ENCODE peak calls at places on chromosomes 4 and X, in five cellular contexts. One of them, this sample, is unnamed.

GRCh38 chr4:159723341-159724048 is 620.6 kb downstream of the RAPGEF2 start:
- DNase-seq in NT2/D1: no peak
- DNase-seq in H1: no peak
- DNase-seq in GM12878: no peak
- DNase-seq in HepG2: no peak
- DNase-seq in this sample: no peak

GRCh38 chr4:4430492-4431195 is 43.7 kb downstream of the NSG1 start:
- DNase-seq in H1: peak; percentile 74
- DNase-seq in GM12878: no peak
- DNase-seq in NT2/D1: peak; percentile 57
- DNase-seq in HepG2: peak; percentile 59
- DNase-seq in this sample: peak; percentile 81

GRCh38 chr4:6768539-6768905 is 14.0 kb upstream of the KIAA0232 start:
- DNase-seq in GM12878: no peak
- DNase-seq in H1: no peak
- DNase-seq in NT2/D1: no peak
- DNase-seq in HepG2: no peak
- DNase-seq in this sample: no peak

GRCh38 chrX:15033909-15034308 is 160.7 kb downstream of the MOSPD2 start:
- DNase-seq in HepG2: no peak
- DNase-seq in GM12878: no peak
- DNase-seq in H1: no peak
- DNase-seq in NT2/D1: no peak
- DNase-seq in this sample: no peak

GRCh38 chr4:105715692-105716278 is 7.2 kb downstream of the GSTCD start:
- DNase-seq in GM12878: no peak
- DNase-seq in HepG2: peak; percentile 28
- DNase-seq in H1: no peak
- DNase-seq in NT2/D1: no peak
- DNase-seq in this sample: peak; percentile 23

GRCh38 chrX:110180176-110180927 is 137.5 kb downstream of the AMMECR1 start:
- DNase-seq in HepG2: no peak
- DNase-seq in GM12878: no peak
- DNase-seq in H1: no peak
- DNase-seq in NT2/D1: no peak
- DNase-seq in this sample: no peak

GRCh38 chr4:48963042-48963679 is 22.9 kb upstream of the CWH43 start:
- DNase-seq in H1: peak; percentile 64
- DNase-seq in GM12878: peak; percentile 21
- DNase-seq in HepG2: peak; percentile 82
- DNase-seq in NT2/D1: peak; percentile 63
- DNase-seq in this sample: peak; percentile 54

GRCh38 chr4:152107736-152108500 is 347.1 kb upstream of the GATB start:
- DNase-seq in NT2/D1: no peak
- DNase-seq in HepG2: no peak
- DNase-seq in GM12878: no peak
- DNase-seq in H1: no peak
- DNase-seq in this sample: no peak

GRCh38 chr4:84031401-84031800 is 467.7 kb downstream of the NKX6-1 start:
- DNase-seq in HepG2: no peak
- DNase-seq in H1: no peak
- DNase-seq in NT2/D1: no peak
- DNase-seq in GM12878: no peak
- DNase-seq in this sample: no peak

GRCh38 chr4:183571350-183572076 is 66.7 kb downstream of the ING2 start:
- DNase-seq in H1: no peak
- DNase-seq in NT2/D1: peak; percentile 18
- DNase-seq in GM12878: no peak
- DNase-seq in HepG2: peak; percentile 72
- DNase-seq in this sample: no peak

GRCh38 chr4:54586343-54586953 is 71.3 kb upstream of the KIT start:
- DNase-seq in NT2/D1: no peak
- DNase-seq in GM12878: no peak
- DNase-seq in HepG2: no peak
- DNase-seq in H1: no peak
- DNase-seq in this sample: no peak

GRCh38 chr4:25505637-25505991 is 128.6 kb downstream of the ANAPC4 start:
- DNase-seq in H1: no peak
- DNase-seq in GM12878: no peak
- DNase-seq in HepG2: no peak
- DNase-seq in NT2/D1: no peak
- DNase-seq in this sample: no peak

GRCh38 chr4:3868146-3868840 is 102.1 kb downstream of the ADRA2C start:
- DNase-seq in H1: no peak
- DNase-seq in NT2/D1: no peak
- DNase-seq in HepG2: no peak
- DNase-seq in GM12878: no peak
- DNase-seq in this sample: no peak

DNA sequence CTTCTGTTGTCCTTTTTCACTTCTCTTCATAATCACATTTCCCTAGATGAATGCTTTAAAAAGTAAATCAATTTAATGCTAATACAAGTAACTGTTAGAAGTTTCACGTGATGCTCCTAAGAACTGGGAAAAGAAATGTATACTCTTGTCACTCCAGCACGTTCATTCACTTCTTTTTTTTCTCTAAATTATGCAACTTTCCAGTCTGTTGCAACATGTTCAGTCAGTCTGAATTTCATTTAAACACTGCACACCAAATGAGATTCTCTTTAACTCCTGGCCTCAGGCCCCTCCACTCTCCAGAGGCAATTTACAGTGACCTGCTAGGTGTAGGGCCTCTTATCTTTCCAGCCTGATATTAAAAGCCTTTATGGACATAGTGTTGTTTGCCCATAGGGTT is 321.9 kb downstream of the HS3ST1 start:
- DNase-seq in NT2/D1: no peak
- DNase-seq in HepG2: no peak
- DNase-seq in H1: no peak
- DNase-seq in GM12878: no peak
- DNase-seq in this sample: no peak
- TF ChIP-seq SUZ12 in NT2/D1: no peak
- TF ChIP-seq SUZ12 in HepG2: no peak
- TF ChIP-seq SUZ12 in H1: no peak
- TF ChIP-seq SUZ12 in GM12878: no peak
- TF ChIP-seq SUZ12 in this sample: no peak

DNA sequence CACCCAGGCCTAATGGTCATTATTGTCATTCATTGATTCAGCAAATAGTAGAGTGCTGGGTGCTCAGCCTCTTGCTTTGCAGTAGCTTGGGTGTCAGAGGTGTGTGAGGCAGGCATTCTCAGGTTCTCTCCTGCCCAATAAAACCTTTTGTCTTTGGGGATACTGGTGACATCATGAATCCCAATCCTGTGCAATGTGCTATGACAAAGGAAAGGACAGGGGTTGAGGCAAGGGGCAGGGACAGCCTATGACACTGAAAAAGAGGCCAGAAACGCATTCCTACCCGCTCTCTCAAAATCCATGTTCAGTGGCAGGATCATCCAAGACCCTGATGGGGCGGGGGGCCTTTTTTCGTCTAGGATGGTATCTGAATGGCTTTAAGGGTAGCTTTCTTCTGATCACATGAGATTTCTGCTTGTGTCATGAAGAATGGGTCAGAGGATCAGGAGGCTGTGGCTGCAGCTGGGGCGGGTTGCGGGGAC is 1.5 kb upstream of the FAM193A start:
- DNase-seq in NT2/D1: no peak
- DNase-seq in GM12878: no peak
- DNase-seq in H1: no peak
- DNase-seq in HepG2: peak; percentile 47
- DNase-seq in this sample: no peak
- TF ChIP-seq SUZ12 in NT2/D1: no peak
- TF ChIP-seq SUZ12 in GM12878: no peak
- TF ChIP-seq SUZ12 in H1: no peak
- TF ChIP-seq SUZ12 in HepG2: no peak
- TF ChIP-seq SUZ12 in this sample: no peak

DNA sequence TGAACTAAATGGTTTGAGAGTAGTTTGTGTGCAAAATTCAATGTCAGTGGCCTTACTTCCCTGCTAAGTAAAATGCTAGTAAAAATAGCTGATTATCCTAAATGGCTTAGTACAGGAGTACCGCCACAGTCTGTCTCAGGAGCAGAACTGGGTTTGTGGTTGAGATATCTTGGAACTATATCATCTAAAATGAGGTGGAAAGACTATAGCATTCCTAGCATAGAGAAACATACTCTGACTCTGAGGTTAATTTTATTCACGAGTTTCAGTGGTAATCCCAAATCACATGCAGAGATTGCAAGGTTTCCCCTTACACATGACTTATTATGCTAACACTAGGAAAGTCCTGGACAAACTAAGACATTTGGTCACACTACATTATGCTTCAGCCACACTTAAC is 70.4 kb downstream of the OR13H1 start:
- DNase-seq in H1: no peak
- DNase-seq in HepG2: no peak
- DNase-seq in NT2/D1: no peak
- DNase-seq in GM12878: no peak
- DNase-seq in this sample: no peak
- TF ChIP-seq SUZ12 in H1: no peak
- TF ChIP-seq SUZ12 in HepG2: no peak
- TF ChIP-seq SUZ12 in NT2/D1: no peak
- TF ChIP-seq SUZ12 in GM12878: no peak
- TF ChIP-seq SUZ12 in this sample: no peak

GRCh38 chr4:102503831-102504786 is 3.0 kb downstream of the NFKB1 start:
- DNase-seq in H1: no peak
- DNase-seq in HepG2: no peak
- DNase-seq in NT2/D1: no peak
- DNase-seq in GM12878: no peak
- DNase-seq in this sample: no peak

GRCh38 chr4:102503301-102503746 is 2.2 kb downstream of the NFKB1 start:
- DNase-seq in H1: no peak
- DNase-seq in NT2/D1: no peak
- DNase-seq in GM12878: no peak
- DNase-seq in HepG2: peak; percentile 24
- DNase-seq in this sample: no peak

GRCh38 chr4:102501176-102501634 is at the start of gene NFKB1:
- DNase-seq in NT2/D1: peak; percentile 20
- DNase-seq in HepG2: peak; percentile 54
- DNase-seq in H1: peak; percentile 76
- DNase-seq in GM12878: peak; percentile 55
- DNase-seq in this sample: no peak

GRCh38 chr4:102500371-102501175 is 586 bp upstream of the NFKB1 start:
- DNase-seq in NT2/D1: no peak
- DNase-seq in H1: no peak
- DNase-seq in GM12878: no peak
- DNase-seq in HepG2: peak; percentile 24
- DNase-seq in this sample: peak; percentile 33

GRCh38 chr4:102501635-102502382 is 650 bp downstream of the NFKB1 start:
- DNase-seq in NT2/D1: peak; percentile 13
- DNase-seq in HepG2: peak; percentile 73
- DNase-seq in GM12878: peak; percentile 54
- DNase-seq in H1: no peak
- DNase-seq in this sample: peak; percentile 48
- TF ChIP-seq SUZ12 in NT2/D1: no peak
- TF ChIP-seq SUZ12 in HepG2: no peak
- TF ChIP-seq SUZ12 in GM12878: no peak
- TF ChIP-seq SUZ12 in H1: no peak
- TF ChIP-seq SUZ12 in this sample: no peak

GRCh38 chr4:85867281-85867680 is 392.3 kb downstream of the ARHGAP24 start:
- DNase-seq in H1: no peak
- DNase-seq in NT2/D1: no peak
- DNase-seq in GM12878: no peak
- DNase-seq in HepG2: no peak
- DNase-seq in this sample: no peak
- TF ChIP-seq SUZ12 in H1: no peak
- TF ChIP-seq SUZ12 in NT2/D1: no peak
- TF ChIP-seq SUZ12 in GM12878: no peak
- TF ChIP-seq SUZ12 in HepG2: no peak
- TF ChIP-seq SUZ12 in this sample: no peak

This sample was measured in HEK293T.